ENCODE peak calls at places on chromosomes 7 and 10, in six cellular contexts. P is epithelial cell of esophagus, O is cardiac muscle cell, Z is endothelial cell of umbilical vein, C is NB4, A is tibial artery. E is an unnamed sample.

GRCh38 chr7:136883046-136883445 is 14.6 kb downstream of the CHRM2 start:
- DNase-seq in P (no peak), O (peak), Z (no peak), C (no peak), A (no peak), E (no peak)

GRCh38 chr7:155205368-155206285 is 92.1 kb upstream of the INSIG1 start:
- DNase-seq in P (peak), O (no peak), Z (peak), C (peak), A (peak), E (peak)

GRCh38 chr7:53485354-53485753 is 449.9 kb downstream of the POM121L12 start:
- DNase-seq in P (no peak), O (no peak), Z (no peak), C (no peak), A (no peak), E (no peak)

GRCh38 chr7:28804990-28805389 is 153.1 kb downstream of the TRIL start:
- DNase-seq in P (peak), O (no peak), Z (no peak), C (peak), A (no peak), E (no peak)

GRCh38 chr7:106866298-106867281 is 1.5 kb downstream of the PIK3CG start:
- DNase-seq in P (no peak), O (no peak), Z (peak), C (peak), A (no peak), E (peak)

GRCh38 chr7:76407718-76408117 is 1.8 kb downstream of the SSC4D start:
- DNase-seq in P (no peak), O (no peak), Z (no peak), C (no peak), A (no peak), E (no peak)

GRCh38 chr7:135274495-135275268 is 41.0 kb downstream of the STRA8 start:
- DNase-seq in P (peak), O (peak), Z (peak), C (peak), A (peak), E (peak)

GRCh38 chr10:69703766-69704191 is 73.7 kb downstream of the FAM241B start:
- DNase-seq in P (peak), O (no peak), Z (no peak), C (peak), A (no peak), E (no peak)

GRCh38 chr7:69411466-69411865 is 186.8 kb upstream of the AUTS2 start:
- DNase-seq in P (no peak), O (no peak), Z (no peak), C (no peak), A (no peak), E (no peak)

GRCh38 chr10:3045471-3046209 is 21.7 kb upstream of the PFKP start:
- DNase-seq in P (peak), O (peak), Z (peak), C (no peak), A (peak), E (no peak)

GRCh38 chr10:32980558-32981468 is 22.8 kb upstream of the ITGB1 start:
- DNase-seq in P (peak), O (peak), Z (peak), C (peak), A (peak), E (peak)
- TF ChIP-seq CTCF in P (no peak), O (no peak), Z (no peak), C (no peak), A (no peak), E (no peak)

GRCh38 chr10:608331-609265 is 80.9 kb downstream of the DIP2C start:
- DNase-seq in P (no peak), O (no peak), Z (no peak), C (no peak), A (no peak), E (no peak)

GRCh38 chr10:606767-607544 is 82.5 kb downstream of the DIP2C start:
- DNase-seq in P (no peak), O (peak), Z (no peak), C (no peak), A (no peak), E (no peak)

GRCh38 chr10:609868-610545 is 79.5 kb downstream of the DIP2C start:
- DNase-seq in P (no peak), O (peak), Z (no peak), C (no peak), A (no peak), E (no peak)

GRCh38 chr10:605632-606325 is 83.7 kb downstream of the DIP2C start:
- DNase-seq in P (no peak), O (no peak), Z (no peak), C (no peak), A (no peak), E (no peak)

GRCh38 chr10:607545-608196 is 81.8 kb downstream of the DIP2C start:
- DNase-seq in P (no peak), O (no peak), Z (no peak), C (no peak), A (no peak), E (no peak)
- H3K4me3 ChIP-seq in P (no peak), O (no peak), Z (no peak), C (no peak), A (no peak), E (no peak)

GRCh38 chr7:5526190-5527037 is 102.8 kb upstream of the TNRC18 start:
- DNase-seq in P (peak), O (peak), Z (peak), C (peak), A (peak), E (no peak)
- TF ChIP-seq CTCF in P (peak), O (no peak), Z (no peak), C (no peak), A (no peak), E (peak)

GRCh38 chr7:27740449-27741086 is 606 bp downstream of the TAX1BP1 start:
- DNase-seq in P (peak), O (peak), Z (peak), C (peak), A (peak), E (peak)

GRCh38 chr7:27737591-27737990 is 2.4 kb upstream of the TAX1BP1 start:
- DNase-seq in P (no peak), O (no peak), Z (no peak), C (no peak), A (no peak), E (no peak)

GRCh38 chr7:27739301-27739913 is 555 bp upstream of the TAX1BP1 start:
- DNase-seq in P (no peak), O (no peak), Z (peak), C (no peak), A (no peak), E (peak)

GRCh38 chr7:27737178-27737577 is 2.8 kb upstream of the TAX1BP1 start:
- DNase-seq in P (no peak), O (no peak), Z (no peak), C (no peak), A (no peak), E (no peak)

GRCh38 chr7:27739914-27740448 is at the start of gene TAX1BP1:
- DNase-seq in P (peak), O (peak), Z (peak), C (peak), A (peak), E (peak)
- H3K4me3 ChIP-seq in P (peak), O (peak), Z (peak), C (peak), A (peak), E (peak)